ENCODE peak calls at places on chromosome 7, in five cellular contexts. Z, G, R, X and I are unnamed samples.

GRCh38 chr7:69502358-69502757 is 95.9 kb upstream of the AUTS2 start:
- DNase-seq in Z (no peak), G (no peak), R (no peak), X (no peak), I (no peak)

GRCh38 chr7:73437699-73438416 is 4.3 kb downstream of the FZD9 start:
- DNase-seq in Z (no peak), G (peak; percentile 50), R (no peak), X (no peak), I (peak; percentile 57)

GRCh38 chr7:44257213-44257612 is 56.4 kb downstream of the YKT6 start:
- DNase-seq in Z (no peak), G (no peak), R (no peak), X (no peak), I (no peak)

GRCh38 chr7:155257482-155258232 is 40.0 kb upstream of the INSIG1 start:
- DNase-seq in Z (no peak), G (no peak), R (no peak), X (no peak), I (peak; percentile 86)

GRCh38 chr7:106639476-106640334 is 21.3 kb downstream of the CCDC71L start:
- DNase-seq in Z (no peak), G (no peak), R (no peak), X (no peak), I (no peak)

GRCh38 chr7:7996568-7996967 is 28.0 kb downstream of the GLCCI1 start:
- DNase-seq in Z (peak; percentile 4), G (no peak), R (no peak), X (no peak), I (no peak)

GRCh38 chr7:135782377-135782776 is 33.8 kb upstream of the FAM180A start:
- DNase-seq in Z (no peak), G (no peak), R (no peak), X (no peak), I (no peak)

GRCh38 chr7:134365341-134366054 is 48.8 kb upstream of the SLC35B4 start:
- DNase-seq in Z (no peak), G (no peak), R (peak; percentile 34), X (no peak), I (no peak)

GRCh38 chr7:25389489-25390106 is 161.3 kb upstream of the NPVF start:
- DNase-seq in Z (peak; percentile 13), G (no peak), R (peak; percentile 24), X (peak; percentile 2), I (peak; percentile 68)

GRCh38 chr7:20828947-20829346 is 42.3 kb upstream of the SP8 start:
- DNase-seq in Z (no peak), G (no peak), R (no peak), X (no peak), I (no peak)

GRCh38 chr7:12067156-12067831 is 143.8 kb upstream of the TMEM106B start:
- DNase-seq in Z (peak; percentile 48), G (peak; percentile 83), R (peak; percentile 33), X (peak; percentile 5), I (peak; percentile 60)

GRCh38 chr7:34756691-34757090 is 98.7 kb downstream of the NPSR1 start:
- DNase-seq in Z (no peak), G (no peak), R (no peak), X (no peak), I (no peak)

GRCh38 chr7:41029072-41029492 is 673.8 kb downstream of the INHBA start:
- DNase-seq in Z (no peak), G (no peak), R (no peak), X (no peak), I (no peak)

GRCh38 chr7:28787116-28787515 is 171.0 kb downstream of the TRIL start:
- DNase-seq in Z (no peak), G (no peak), R (no peak), X (no peak), I (no peak)

GRCh38 chr7:154699421-154699820 is 303.5 kb downstream of the PAXIP1 start:
- DNase-seq in Z (no peak), G (no peak), R (no peak), X (no peak), I (no peak)

GRCh38 chr7:4683884-4684565 is 1.9 kb downstream of the FOXK1 start:
- DNase-seq in Z (peak; percentile 41), G (no peak), R (peak; percentile 28), X (peak; percentile 52), I (peak; percentile 73)

GRCh38 chr7:93117327-93117726 is 452 bp downstream of the SAMD9 start:
- DNase-seq in Z (no peak), G (no peak), R (no peak), X (no peak), I (no peak)

GRCh38 chr7:121057878-121058277 is 69.4 kb downstream of the CPED1 start:
- DNase-seq in Z (no peak), G (no peak), R (no peak), X (no peak), I (no peak)

GRCh38 chr7:27961255-27961654 is 219.3 kb downstream of the JAZF1 start:
- DNase-seq in Z (no peak), G (no peak), R (no peak), X (no peak), I (no peak)

GRCh38 chr7:101128040-101128834 is 1.3 kb downstream of the SERPINE1 start:
- DNase-seq in Z (no peak), G (no peak), R (no peak), X (no peak), I (no peak)

GRCh38 chr7:156236936-156237599 is 403.5 kb upstream of the RNF32 start:
- DNase-seq in Z (no peak), G (peak; percentile 24), R (no peak), X (no peak), I (no peak)

GRCh38 chr7:461118-461452 is 58.6 kb downstream of the PDGFA start:
- DNase-seq in Z (no peak), G (no peak), R (no peak), X (no peak), I (no peak)
- H2AFZ ChIP-seq in Z (no peak overlapping the region), G (no peak overlapping the region), R (no peak overlapping the region), X (no peak overlapping the region), I (no peak overlapping the region)

GRCh38 chr7:141956084-141956483 is 9.3 kb upstream of the CLEC5A start:
- DNase-seq in Z (no peak), G (no peak), R (no peak), X (no peak), I (no peak)

GRCh38 chr7:141960687-141961422 is 12.7 kb downstream of the TAS2R38 start:
- DNase-seq in Z (no peak), G (no peak), R (no peak), X (no peak), I (no peak)
- TF ChIP-seq TAF1 in Z (no peak), G (no peak), R (no peak), X (no peak), I (no peak)

GRCh38 chr7:130734525-130735272 is 692 bp upstream of the KLF14 start:
- DNase-seq in Z (no peak), G (no peak), R (no peak), X (no peak), I (peak; percentile 41)
- H2AFZ ChIP-seq in Z (no peak overlapping the region), G (no peak overlapping the region), R (peak overlapping the region; percentile 60), X (no peak overlapping the region), I (peak overlapping the region; percentile 68)

GRCh38 chr7:117730404-117730803 is 142.8 kb downstream of the CTTNBP2 start:
- DNase-seq in Z (no peak), G (no peak), R (no peak), X (no peak), I (no peak)

GRCh38 chr7:117728858-117729257 is 144.4 kb downstream of the CTTNBP2 start:
- DNase-seq in Z (no peak), G (no peak), R (no peak), X (peak; percentile 34), I (no peak)

DNA sequence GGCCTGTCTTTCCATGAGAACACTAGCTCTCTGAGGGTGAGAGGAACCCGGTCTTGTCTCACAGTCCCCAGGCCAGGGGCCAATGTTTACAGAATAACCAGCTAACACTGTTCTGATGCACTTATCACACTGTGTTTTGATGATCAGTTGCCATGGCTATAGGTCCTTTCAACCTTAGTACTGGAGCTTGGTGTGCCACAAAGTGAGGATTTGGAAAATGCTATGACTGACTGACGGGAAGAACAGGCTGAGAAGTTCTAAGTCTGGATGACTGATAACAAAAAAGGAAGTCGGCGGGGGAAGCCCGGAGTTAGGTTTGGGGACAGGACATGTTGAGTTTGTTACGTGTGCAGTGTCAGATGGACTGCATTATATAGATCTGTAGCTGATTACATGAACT is 141.8 kb downstream of the CTTNBP2 start:
- DNase-seq in Z (no peak), G (no peak), R (no peak), X (peak; percentile 66), I (no peak)
- TF ChIP-seq TAF1 in Z (no peak), G (no peak), R (no peak), X (no peak), I (no peak)

GRCh38 chr7:130367836-130368235 is 12.5 kb upstream of the CPA1 start:
- DNase-seq in Z (no peak), G (no peak), R (no peak), X (no peak), I (no peak)

GRCh38 chr7:130366561-130366960 is 13.7 kb upstream of the CPA1 start:
- DNase-seq in Z (no peak), G (no peak), R (no peak), X (no peak), I (no peak)

GRCh38 chr7:130368347-130368746 is 11.9 kb upstream of the CPA1 start:
- DNase-seq in Z (no peak), G (no peak), R (no peak), X (no peak), I (no peak)

GRCh38 chr7:130365511-130366441 is 14.5 kb upstream of the CPA1 start:
- DNase-seq in Z (no peak), G (no peak), R (no peak), X (peak; percentile 51), I (peak; percentile 73)

GRCh38 chr7:130367088-130367755 is 13.1 kb upstream of the CPA1 start:
- DNase-seq in Z (no peak), G (no peak), R (peak; percentile 62), X (no peak), I (no peak)
- H2AFZ ChIP-seq in Z (no peak overlapping the region), G (peak overlapping the region; percentile 22), R (peak overlapping the region; percentile 84), X (no peak overlapping the region), I (no peak overlapping the region)

DNA sequence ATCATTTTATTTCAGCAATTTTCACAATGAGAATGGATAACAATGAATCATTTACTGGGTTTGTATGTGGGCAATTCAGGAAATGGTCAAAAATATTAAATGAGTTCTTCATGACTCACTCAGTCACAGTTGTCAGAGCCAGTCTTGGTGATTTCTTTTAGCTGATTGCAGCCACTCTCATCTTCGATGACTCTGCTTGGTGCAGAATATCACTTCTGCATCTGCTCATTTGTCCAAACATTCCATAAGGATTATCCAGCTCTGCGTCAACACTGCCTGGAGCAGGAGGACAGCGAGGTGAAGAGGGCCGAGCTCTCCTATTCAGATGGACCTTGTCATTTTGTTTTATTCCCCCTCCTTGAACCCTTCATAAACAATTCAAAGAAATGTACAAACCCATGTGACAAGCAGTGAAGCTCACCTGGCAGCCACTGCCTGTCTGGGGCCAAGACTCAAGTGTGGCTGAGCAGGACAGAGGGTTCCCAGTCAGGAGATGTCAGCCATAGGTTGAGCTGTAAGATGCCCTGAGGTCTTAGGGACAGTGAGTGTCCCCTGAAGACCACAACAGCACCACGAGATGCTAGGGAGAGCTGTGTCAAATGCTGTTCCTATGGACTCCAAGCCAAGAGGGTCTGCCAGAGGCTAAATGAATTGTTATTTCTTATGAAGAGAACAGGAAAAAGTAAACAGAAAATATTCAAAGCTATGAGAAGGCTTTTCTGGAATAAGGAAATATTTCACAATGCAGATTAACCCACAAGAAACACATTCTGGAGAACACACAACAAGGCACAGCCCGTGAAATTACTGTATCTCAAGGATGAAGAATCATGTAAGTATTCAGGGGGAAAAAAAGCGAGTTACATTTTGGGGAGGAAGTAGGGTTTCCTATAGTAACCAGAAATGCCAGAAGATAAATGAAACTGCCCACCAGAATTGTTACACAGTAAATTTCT is 33.1 kb upstream of the EGFR start:
- DNase-seq in Z (peak; percentile 42), G (no peak), R (no peak), X (no peak), I (no peak)
- TF ChIP-seq TAF1 in Z (no peak), G (no peak), R (no peak), X (no peak), I (no peak)